ENCODE peak calls at places on chromosomes 16 and 17, in nine cellular contexts. O is NCI-H2029; H is right cardiac atrium; S is cardiac muscle cell; M is CD8-positive, alpha-beta T cell; V is NCI-H460; Y is activated effector memory CD4-positive, alpha-beta T cell treated with Interleukin-2 at 50 U/mL for 16 hours; R is Daoy; P is psoas muscle. E is an unnamed sample.

GRCh38 chr17:40483679-40484078 is 17.7 kb downstream of the TNS4 start:
- DNase-seq in O (no peak), H (no peak), S (no peak), M (no peak), V (no peak), Y (no peak), R (no peak), P (no peak), E (no peak)

GRCh38 chr17:65885484-65885883 is 306.4 kb downstream of the CEP112 start:
- DNase-seq in O (no peak), H (no peak), S (no peak), M (no peak), V (no peak), Y (no peak), R (no peak), P (no peak), E (no peak)

GRCh38 chr17:6108382-6108781 is 38.2 kb downstream of the WSCD1 start:
- DNase-seq in O (no peak), H (no peak), S (no peak), M (no peak), V (no peak), Y (no peak), R (no peak), P (no peak), E (no peak)

GRCh38 chr16:46763147-46763546 is 15.0 kb upstream of the MYLK3 start:
- DNase-seq in O (peak; percentile 26), H (peak; percentile 87), S (peak; percentile 89), M (no peak), V (no peak), Y (no peak), R (no peak), P (peak; percentile 60), E (no peak)

GRCh38 chr16:57634171-57634570 is 5.7 kb downstream of the ADGRG1 start:
- DNase-seq in O (no peak), H (no peak), S (no peak), M (no peak), V (no peak), Y (no peak), R (peak; percentile 86), P (no peak), E (no peak)

GRCh38 chr17:4420692-4421131 is 13.0 kb upstream of the SPNS3 start:
- DNase-seq in O (peak; percentile 30), H (no peak), S (peak; percentile 83), M (peak; percentile 59), V (peak; percentile 75), Y (peak; percentile 19), R (peak; percentile 75), P (no peak), E (peak; percentile 59)

GRCh38 chr17:20281860-20282259 is 185.5 kb downstream of the LGALS9B start:
- DNase-seq in O (no peak), H (peak; percentile 82), S (no peak), M (no peak), V (no peak), Y (no peak), R (no peak), P (peak; percentile 35), E (no peak)

GRCh38 chr17:46025510-46025909 is 26.5 kb downstream of the STH start:
- DNase-seq in O (no peak), H (no peak), S (no peak), M (no peak), V (no peak), Y (no peak), R (no peak), P (no peak), E (no peak)

GRCh38 chr16:2022723-2023097 is 3.1 kb downstream of the NPW start:
- DNase-seq in O (no peak), H (peak; percentile 78), S (peak; percentile 61), M (no peak), V (no peak), Y (no peak), R (peak; percentile 41), P (no peak), E (no peak)

GRCh38 chr16:12763517-12763916 is 40.2 kb downstream of the CPPED1 start:
- DNase-seq in O (no peak), H (no peak), S (no peak), M (no peak), V (no peak), Y (no peak), R (no peak), P (no peak), E (no peak)

GRCh38 chr17:60888812-60889709 is 211.4 kb downstream of the BCAS3 start:
- DNase-seq in O (no peak), H (no peak), S (no peak), M (no peak), V (peak; percentile 43), Y (no peak), R (no peak), P (no peak), E (no peak)

GRCh38 chr16:88928405-88929375 is 48.3 kb downstream of the CBFA2T3 start:
- DNase-seq in O (no peak), H (peak; percentile 59), S (no peak), M (peak; percentile 10), V (no peak), Y (no peak), R (no peak), P (no peak), E (no peak)

GRCh38 chr16:86491643-86492030 is 18.7 kb upstream of the FOXF1 start:
- DNase-seq in O (no peak), H (no peak), S (no peak), M (no peak), V (no peak), Y (no peak), R (no peak), P (no peak), E (no peak)

GRCh38 chr17:34884597-34884996 is 76.7 kb downstream of the CCT6B start:
- DNase-seq in O (no peak), H (no peak), S (no peak), M (no peak), V (no peak), Y (no peak), R (no peak), P (no peak), E (no peak)

GRCh38 chr16:67327774-67328173 is 1.2 kb downstream of the LRRC36 start:
- DNase-seq in O (no peak), H (no peak), S (no peak), M (no peak), V (no peak), Y (no peak), R (no peak), P (no peak), E (no peak)

GRCh38 chr16:49452108-49452507 is 78.5 kb downstream of the C16orf78 start:
- DNase-seq in O (no peak), H (no peak), S (no peak), M (no peak), V (no peak), Y (no peak), R (no peak), P (no peak), E (no peak)

GRCh38 chr17:37089998-37090397 is 141.2 kb downstream of the AATF start:
- DNase-seq in O (no peak), H (no peak), S (no peak), M (peak; percentile 78), V (no peak), Y (peak; percentile 41), R (no peak), P (no peak), E (peak; percentile 43)

GRCh38 chr17:17906418-17907215 is 65.6 kb downstream of the TOM1L2 start:
- DNase-seq in O (no peak), H (peak; percentile 43), S (no peak), M (no peak), V (no peak), Y (no peak), R (no peak), P (no peak), E (no peak)

GRCh38 chr17:81440511-81441244 is 45.4 kb downstream of the BAHCC1 start:
- DNase-seq in O (no peak), H (no peak), S (peak; percentile 68), M (no peak), V (peak; percentile 47), Y (no peak), R (peak; percentile 53), P (no peak), E (no peak)

GRCh38 chr16:5041604-5042133 is 7.9 kb upstream of the NAGPA start:
- DNase-seq in O (no peak), H (no peak), S (no peak), M (no peak), V (no peak), Y (no peak), R (peak; percentile 85), P (no peak), E (no peak)

GRCh38 chr17:28807925-28808641 is 34.5 kb downstream of the FAM222B start:
- DNase-seq in O (peak; percentile 35), H (no peak), S (no peak), M (no peak), V (peak; percentile 79), Y (no peak), R (peak; percentile 78), P (no peak), E (no peak)

GRCh38 chr16:20883554-20884239 is 16.5 kb downstream of the DCUN1D3 start:
- DNase-seq in O (no peak), H (no peak), S (no peak), M (no peak), V (no peak), Y (no peak), R (no peak), P (no peak), E (no peak)

GRCh38 chr16:27408602-27409031 is 6.6 kb downstream of the IL21R start:
- DNase-seq in O (no peak), H (no peak), S (no peak), M (no peak), V (no peak), Y (no peak), R (no peak), P (no peak), E (no peak)

GRCh38 chr16:85157813-85158701 is 45.8 kb upstream of the CIBAR2 start:
- DNase-seq in O (no peak), H (peak; percentile 62), S (peak; percentile 85), M (peak; percentile 33), V (no peak), Y (no peak), R (no peak), P (no peak), E (no peak)

GRCh38 chr16:89904606-89905510 is 13.8 kb upstream of the MC1R start:
- DNase-seq in O (no peak), H (peak; percentile 58), S (no peak), M (no peak), V (no peak), Y (no peak), R (no peak), P (no peak), E (no peak)

GRCh38 chr17:68054296-68054900 is 18.9 kb downstream of the KPNA2 start:
- DNase-seq in O (no peak), H (no peak), S (no peak), M (no peak), V (no peak), Y (no peak), R (peak; percentile 66), P (no peak), E (no peak)

GRCh38 chr16:79898703-79899102 is 298.2 kb upstream of the MAF start:
- DNase-seq in O (no peak), H (no peak), S (no peak), M (no peak), V (no peak), Y (no peak), R (no peak), P (no peak), E (no peak)

GRCh38 chr16:85888405-85889331 is 10.3 kb upstream of the IRF8 start:
- DNase-seq in O (no peak), H (no peak), S (no peak), M (no peak), V (no peak), Y (no peak), R (peak; percentile 88), P (no peak), E (no peak)

GRCh38 chr17:83104577-83105505 is 25.4 kb downstream of the METRNL start:
- DNase-seq in O (no peak), H (peak; percentile 79), S (no peak), M (no peak), V (no peak), Y (no peak), R (no peak), P (no peak), E (no peak)

GRCh38 chr17:59534583-59534982 is 30.8 kb upstream of the DHX40 start:
- DNase-seq in O (no peak), H (no peak), S (no peak), M (no peak), V (no peak), Y (no peak), R (no peak), P (no peak), E (no peak)

GRCh38 chr16:26765087-26765486 is 301.6 kb upstream of the C16orf82 start:
- DNase-seq in O (no peak), H (no peak), S (no peak), M (no peak), V (no peak), Y (no peak), R (no peak), P (no peak), E (no peak)